ENCODE peak calls at places on chromosomes 12 and 14, in ten cellular contexts. X, E, V, M, C, L, R, A, F and B are unnamed samples.

GRCh38 chr12:110228756-110229155 is 52.3 kb upstream of the ATP2A2 start:
- DNase-seq in E (no peak), R (no peak), X (no peak), A (no peak), V (no peak), C (no peak), L (no peak), M (no peak), F (no peak), B (no peak)

GRCh38 chr12:31521972-31522371 is 69.0 kb downstream of the DENND5B start:
- DNase-seq in F (peak), L (no peak), R (no peak), C (no peak), V (no peak), A (no peak), M (no peak), E (peak), X (no peak), B (no peak)

GRCh38 chr14:65502676-65503124 is 90.2 kb downstream of the FUT8 start:
- DNase-seq in L (no peak), M (peak), C (peak), F (peak), A (no peak), E (no peak), V (peak), R (no peak), X (no peak), B (no peak)

GRCh38 chr12:4962539-4963486 is 53.1 kb downstream of the KCNA1 start:
- DNase-seq in E (no peak), M (no peak), X (no peak), F (no peak), V (peak), C (peak), R (peak), L (no peak), A (peak), B (peak)

GRCh38 chr12:111406474-111407370 is 999 bp downstream of the SH2B3 start:
- DNase-seq in V (no peak), M (no peak), L (no peak), X (no peak), E (no peak), C (no peak), A (no peak), F (no peak), R (peak), B (peak)

GRCh38 chr14:71521238-71521637 is 411.0 kb upstream of the RGS6 start:
- DNase-seq in M (no peak), V (peak), A (no peak), L (no peak), F (no peak), R (no peak), C (peak), X (no peak), E (no peak), B (no peak)

GRCh38 chr14:68230941-68231717 is 411.6 kb downstream of the RAD51B start:
- DNase-seq in E (no peak), X (no peak), F (peak), L (no peak), A (no peak), R (no peak), M (peak), C (peak), V (peak), B (no peak)

GRCh38 chr12:402127-402456 is 648 bp downstream of the CCDC77 start:
- DNase-seq in L (no peak), R (peak), M (no peak), A (peak), V (peak), C (peak), E (no peak), X (no peak), F (peak), B (peak)

GRCh38 chr12:40215977-40216376 is 8.8 kb upstream of the LRRK2 start:
- DNase-seq in E (no peak), A (no peak), V (no peak), C (no peak), M (no peak), F (peak), R (peak), X (no peak), L (no peak), B (no peak)

GRCh38 chr14:54606631-54607133 is 39.8 kb downstream of the SAMD4A start:
- DNase-seq in A (no peak), E (no peak), L (no peak), C (peak), M (peak), X (no peak), R (no peak), F (peak), V (peak), B (no peak)

GRCh38 chr12:31353730-31354708 is 28.1 kb upstream of the SINHCAF start:
- DNase-seq in C (no peak), X (no peak), A (no peak), V (no peak), F (no peak), E (no peak), M (no peak), R (peak), L (no peak), B (no peak)

GRCh38 chr12:19850341-19851065 is 411.2 kb downstream of the AEBP2 start:
- DNase-seq in A (no peak), R (no peak), F (peak), L (no peak), V (peak), M (no peak), C (peak), E (no peak), X (no peak), B (no peak)